ENCODE peak calls at places on chromosome 13, in eight cellular contexts. V, E, L, N, J, S, Z and Y are unnamed samples.

GRCh38 chr13:34942732-34943674 is 933 bp downstream of the NBEA start:
- DNase-seq in L (no peak), V (no peak), Z (no peak), S (no peak), J (no peak), N (no peak), E (peak), Y (peak)

GRCh38 chr13:110546933-110547332 is 14.6 kb downstream of the RAB20 start:
- DNase-seq in L (peak), Z (peak), N (no peak), J (peak), S (peak), V (no peak), E (no peak), Y (peak)

GRCh38 chr13:109516196-109516595 is 270.2 kb downstream of the IRS2 start:
- DNase-seq in E (no peak), Z (no peak), L (no peak), V (no peak), J (no peak), N (no peak), S (no peak), Y (no peak)

GRCh38 chr13:72379581-72379980 is 347.8 kb downstream of the MZT1 start:
- DNase-seq in S (no peak), N (no peak), E (no peak), J (peak), V (no peak), L (no peak), Z (no peak), Y (peak)

GRCh38 chr13:91922969-91923592 is 524.7 kb downstream of the GPC5 start:
- DNase-seq in E (no peak), J (no peak), N (no peak), Z (no peak), V (no peak), S (no peak), L (no peak), Y (peak)

GRCh38 chr13:71056581-71056980 is 810.4 kb downstream of the DACH1 start:
- DNase-seq in J (no peak), L (no peak), E (no peak), V (no peak), S (no peak), N (no peak), Z (no peak), Y (no peak)

GRCh38 chr13:43785681-43786471 is 896 bp downstream of the ENOX1 start:
- DNase-seq in L (peak), V (peak), J (peak), Z (peak), N (no peak), E (peak), S (peak), Y (peak)

GRCh38 chr13:90533866-90534265 is 813.6 kb upstream of the MIR17HG start:
- DNase-seq in E (no peak), S (no peak), L (peak), Z (no peak), J (no peak), N (no peak), V (no peak), Y (no peak)

GRCh38 chr13:44218501-44219240 is 155.0 kb upstream of the SERP2 start:
- DNase-seq in E (no peak), V (no peak), J (no peak), L (no peak), Z (no peak), N (no peak), S (no peak), Y (peak)

GRCh38 chr13:92804926-92805325 is 421.7 kb upstream of the GPC6 start:
- DNase-seq in S (no peak), E (no peak), N (no peak), J (no peak), V (no peak), Z (no peak), L (peak), Y (no peak)

GRCh38 chr13:46182491-46182877 is 507 bp upstream of the LCP1 start:
- DNase-seq in V (no peak), N (no peak), Z (no peak), J (no peak), S (no peak), E (no peak), L (no peak), Y (no peak)

GRCh38 chr13:31588331-31588730 is 151.0 kb upstream of the RXFP2 start:
- DNase-seq in E (no peak), Z (no peak), J (no peak), L (no peak), N (no peak), S (no peak), V (no peak), Y (no peak)

GRCh38 chr13:83881917-83882625 is at the start of gene SLITRK1:
- DNase-seq in S (peak), V (peak), J (peak), Z (no peak), L (peak), E (peak), N (no peak), Y (peak)

GRCh38 chr13:36131931-36132297 is 732 bp upstream of the DCLK1 start:
- DNase-seq in V (no peak), S (peak), J (no peak), Z (peak), N (no peak), E (no peak), L (peak), Y (no peak)

GRCh38 chr13:36212789-36213188 is 1.6 kb downstream of the SOHLH2 start:
- DNase-seq in V (no peak), Z (no peak), J (no peak), E (no peak), S (no peak), N (no peak), L (no peak), Y (peak)